ENCODE peak calls at places on chromosomes 13 and 19, in ten cellular contexts. F is left cardiac atrium; K is aorta; J is stimulated activated CD8-positive, alpha-beta memory T cell treated with anti-CD3 and anti-CD28 coated beads, Interleukin-4, amount 100 ng/mL, for 4 hours; L is NCI-H2171 treated with DMSO at 0.1 percent for 48 hours; Q is ELF-1; X is psoas muscle; S is fibroblast of the aortic adventitia; W is HEK293T; T is stimulated activated CD4-positive, alpha-beta T cell treated with anti-CD3 and anti-CD28 coated beads, Interleukin-15, amount 100 ng/mL, for 48 hours. Y is an unnamed sample.

GRCh38 chr19:33203529-33203928 is 9.4 kb downstream of the LRP3 start:
- DNase-seq in F (no peak), K (peak; percentile 70), J (no peak), L (no peak), Q (no peak), X (no peak), S (no peak), W (no peak), T (no peak), Y (no peak)

GRCh38 chr19:4089400-4089908 is 22.8 kb upstream of the ZBTB7A start:
- DNase-seq in F (no peak), K (peak; percentile 79), J (no peak), L (no peak), Q (no peak), X (no peak), S (no peak), W (no peak), T (no peak), Y (peak; percentile 80)

GRCh38 chr19:47253467-47253881 is 2.9 kb upstream of the CCDC9 start:
- DNase-seq in F (no peak), K (no peak), J (no peak), L (no peak), Q (no peak), X (no peak), S (peak; percentile 79), W (no peak), T (no peak), Y (no peak)

GRCh38 chr19:47865166-47865565 is 6.1 kb downstream of the TPRX2 start:
- DNase-seq in F (no peak), K (no peak), J (no peak), L (no peak), Q (no peak), X (no peak), S (no peak), W (no peak), T (no peak), Y (peak; percentile 56)

GRCh38 chr19:2231621-2232221 is 4.4 kb downstream of the PLEKHJ1 start:
- DNase-seq in F (no peak), K (no peak), J (no peak), L (peak; percentile 14), Q (no peak), X (no peak), S (no peak), W (no peak), T (no peak), Y (no peak)

GRCh38 chr13:81377926-81378325 is 1037.0 kb upstream of the SPRY2 start:
- DNase-seq in F (no peak), K (no peak), J (no peak), L (no peak), Q (no peak), X (no peak), S (no peak), W (no peak), T (no peak), Y (no peak)

GRCh38 chr13:46593403-46593802 is 40.4 kb downstream of the LRCH1 start:
- DNase-seq in F (no peak), K (no peak), J (peak; percentile 3), L (no peak), Q (no peak), X (no peak), S (no peak), W (no peak), T (peak; percentile 32), Y (no peak)

GRCh38 chr19:49793561-49793840 is 19.6 kb downstream of the FUZ start:
- DNase-seq in F (no peak), K (no peak), J (no peak), L (no peak), Q (no peak), X (no peak), S (no peak), W (no peak), T (no peak), Y (no peak)

GRCh38 chr13:56351041-56351440 is 789.7 kb upstream of the PRR20A start:
- DNase-seq in F (no peak), K (no peak), J (no peak), L (peak; percentile 15), Q (peak; percentile 4), X (no peak), S (no peak), W (no peak), T (no peak), Y (no peak)

GRCh38 chr13:92994056-92994455 is 232.6 kb upstream of the GPC6 start:
- DNase-seq in F (no peak), K (no peak), J (no peak), L (no peak), Q (no peak), X (no peak), S (peak; percentile 35), W (no peak), T (no peak), Y (no peak)

GRCh38 chr19:10855879-10856522 is 7.8 kb downstream of the C19orf38 start:
- DNase-seq in F (no peak), K (no peak), J (no peak), L (no peak), Q (peak; percentile 53), X (no peak), S (no peak), W (no peak), T (no peak), Y (no peak)

GRCh38 chr13:45782327-45783045 is 69.1 kb downstream of the SIAH3 start:
- DNase-seq in F (no peak), K (no peak), J (no peak), L (no peak), Q (no peak), X (no peak), S (no peak), W (no peak), T (no peak), Y (no peak)

GRCh38 chr13:29901714-29902631 is 51.6 kb upstream of the UBL3 start:
- DNase-seq in F (no peak), K (no peak), J (no peak), L (peak; percentile 54), Q (peak; percentile 56), X (no peak), S (peak; percentile 96), W (no peak), T (no peak), Y (no peak)

GRCh38 chr19:10774893-10775292 is 57.0 kb downstream of the DNM2 start:
- DNase-seq in F (no peak), K (no peak), J (no peak), L (no peak), Q (no peak), X (no peak), S (no peak), W (no peak), T (no peak), Y (no peak)

GRCh38 chr19:57465680-57466381 is 8.9 kb upstream of the VN1R1 start:
- DNase-seq in F (no peak), K (no peak), J (no peak), L (peak; percentile 3), Q (peak; percentile 55), X (no peak), S (peak; percentile 30), W (peak; percentile 17), T (no peak), Y (no peak)

GRCh38 chr19:1039646-1040475 is at the start of gene ABCA7:
- DNase-seq in F (peak; percentile 98), K (peak; percentile 99), J (peak; percentile 97), L (peak; percentile 99), Q (peak; percentile 99), X (peak; percentile 98), S (peak; percentile 97), W (peak; percentile 95), T (peak; percentile 97), Y (peak; percentile 100)

GRCh38 chr19:42422576-42423461 is 4.4 kb downstream of the LIPE start:
- DNase-seq in F (no peak), K (no peak), J (no peak), L (peak; percentile 27), Q (no peak), X (no peak), S (peak; percentile 15), W (no peak), T (peak; percentile 28), Y (peak; percentile 79)

GRCh38 chr13:80224468-80224867 is 116.5 kb downstream of the SPRY2 start:
- DNase-seq in F (no peak), K (no peak), J (no peak), L (no peak), Q (no peak), X (no peak), S (peak; percentile 43), W (no peak), T (no peak), Y (no peak)

GRCh38 chr19:57566396-57567256 is 7.0 kb upstream of the ZNF550 start:
- DNase-seq in F (no peak), K (no peak), J (no peak), L (no peak), Q (no peak), X (no peak), S (peak; percentile 38), W (no peak), T (no peak), Y (no peak)

Y was measured in cardiac septum.